ENCODE peak calls at places on chromosomes 3 and 15, in five cellular contexts. J, L, V, S and Z are unnamed samples.

GRCh38 chr15:62104846-62105245 is 38.1 kb downstream of the C2CD4A start:
- DNase-seq in J (no peak), L (no peak), V (no peak), S (no peak), Z (no peak)

GRCh38 chr3:196406806-196407470 is 25.3 kb downstream of the UBXN7 start:
- DNase-seq in J (no peak), L (no peak), V (no peak), S (no peak), Z (no peak)

GRCh38 chr3:102447272-102447671 is 12.5 kb downstream of the ZPLD1 start:
- DNase-seq in J (no peak), L (no peak), V (no peak), S (no peak), Z (no peak)

GRCh38 chr3:10816019-10816862 is at the start of gene SLC6A11:
- DNase-seq in J (no peak), L (no peak), V (peak), S (no peak), Z (no peak)

GRCh38 chr15:80234883-80235282 is 17.1 kb downstream of the CTXND1 start:
- DNase-seq in J (no peak), L (no peak), V (no peak), S (no peak), Z (peak)

GRCh38 chr3:170429050-170429449 is 10.4 kb downstream of the CLDN11 start:
- DNase-seq in J (no peak), L (no peak), V (no peak), S (no peak), Z (no peak)

GRCh38 chr3:69999191-70000027 is at the start of gene SAMMSON:
- DNase-seq in J (no peak), L (no peak), V (peak), S (no peak), Z (no peak)

GRCh38 chr3:192833177-192833890 is 84.3 kb downstream of the MB21D2 start:
- DNase-seq in J (no peak), L (no peak), V (no peak), S (no peak), Z (no peak)

GRCh38 chr15:78111788-78112187 is 19.4 kb downstream of the SH2D7 start:
- DNase-seq in J (no peak), L (no peak), V (no peak), S (no peak), Z (no peak)

GRCh38 chr3:142563491-142563997 is 15.0 kb downstream of the ATR start:
- DNase-seq in J (no peak), L (no peak), V (no peak), S (no peak), Z (no peak)

GRCh38 chr3:44412365-44412764 is 65.1 kb downstream of the ZNF445 start:
- DNase-seq in J (no peak), L (no peak), V (no peak), S (no peak), Z (no peak)

GRCh38 chr15:25763206-25763880 is 99.8 kb downstream of the ATP10A start:
- DNase-seq in J (no peak), L (no peak), V (peak), S (no peak), Z (no peak)

GRCh38 chr15:68334661-68335124 is 57.1 kb downstream of the FEM1B start:
- DNase-seq in J (peak), L (no peak), V (no peak), S (no peak), Z (no peak)

GRCh38 chr3:126128504-126129407 is 44.8 kb upstream of the SLC41A3 start:
- DNase-seq in J (no peak), L (no peak), V (peak), S (no peak), Z (no peak)

GRCh38 chr15:29820802-29821160 is 1.5 kb downstream of the TJP1 start:
- DNase-seq in J (no peak), L (no peak), V (no peak), S (no peak), Z (no peak)